ENCODE peak calls at places on chromosomes 11 and 22, in ten cellular contexts. F is GM04503, C is H54, L is NCI-H2029, U is iPS-NIHi11, Z is AG04450, J is amniotic stem cell, P is NCI-H2171, V is NCI-H1092 treated with DMSO at 0.1 percent for 48 hours, N is NB4. Y is an unnamed sample.

GRCh38 chr11:111694851-111695250 is 71.3 kb downstream of the PPP2R1B start:
- DNase-seq in Z (peak), U (no peak), F (peak), N (no peak), C (no peak), P (no peak), J (no peak), V (no peak), L (peak), Y (no peak)

GRCh38 chr11:27200779-27201453 is 160.3 kb downstream of the BBOX1 start:
- DNase-seq in C (no peak), N (peak), U (no peak), F (no peak), L (no peak), V (no peak), P (no peak), J (no peak), Z (no peak), Y (no peak)

GRCh38 chr22:23088199-23088604 is 17.9 kb downstream of the GNAZ start:
- DNase-seq in F (no peak), V (no peak), Z (no peak), N (no peak), L (no peak), J (no peak), C (no peak), P (no peak), U (peak), Y (no peak)

GRCh38 chr11:126646701-126647209 is 291.3 kb downstream of the ST3GAL4 start:
- DNase-seq in L (no peak), V (no peak), C (peak), U (no peak), J (no peak), Z (no peak), F (peak), N (no peak), P (no peak), Y (no peak)

GRCh38 chr11:10703544-10703943 is 10.0 kb upstream of the IRAG1 start:
- DNase-seq in L (no peak), P (no peak), Z (no peak), C (no peak), U (no peak), V (no peak), N (no peak), J (no peak), F (no peak), Y (no peak)

GRCh38 chr11:130423541-130424155 is 4.8 kb downstream of the ADAMTS8 start:
- DNase-seq in U (no peak), N (no peak), J (no peak), L (no peak), F (no peak), P (no peak), C (no peak), V (no peak), Z (no peak), Y (no peak)

GRCh38 chr22:27757928-27758525 is 43.5 kb downstream of the MN1 start:
- DNase-seq in C (no peak), L (no peak), N (no peak), P (peak), V (no peak), Z (no peak), U (no peak), J (no peak), F (no peak), Y (no peak)

GRCh38 chr11:425301-425700 is 10.5 kb upstream of the SIGIRR start:
- DNase-seq in U (no peak), F (no peak), N (no peak), C (no peak), L (no peak), J (no peak), P (no peak), V (no peak), Z (no peak), Y (no peak)

GRCh38 chr11:88178211-88178610 is 3.0 kb upstream of the RAB38 start:
- DNase-seq in Z (no peak), U (no peak), J (no peak), V (no peak), C (no peak), N (no peak), P (no peak), F (no peak), L (no peak), Y (no peak)

GRCh38 chr11:96259053-96259837 is 83.8 kb downstream of the MAML2 start:
- DNase-seq in F (no peak), C (peak), Z (no peak), J (peak), V (no peak), N (no peak), U (peak), L (no peak), P (no peak), Y (no peak)

Y was measured in chondrocyte.